ENCODE peak calls at places on chromosomes 12 and 14, in seven cellular contexts. One of them, this sample, is unnamed.

GRCh38 chr14:53327716-53328115 is 174.6 kb upstream of the DDHD1 start:
- DNase-seq in breast epithelium: no peak
- DNase-seq in HEK293T: no peak
- DNase-seq in glutamatergic neuron: no peak
- DNase-seq in activated gamma-delta T cell treated with Interleukin-2 at 50 U/mL for 16 hours: no peak
- DNase-seq in right cardiac atrium: no peak
- DNase-seq in NCI-H460: no peak
- DNase-seq in this sample: no peak

GRCh38 chr14:98408713-98409112 is 863.3 kb downstream of the BCL11B start:
- DNase-seq in right cardiac atrium: no peak
- DNase-seq in NCI-H460: no peak
- DNase-seq in breast epithelium: no peak
- DNase-seq in activated gamma-delta T cell treated with Interleukin-2 at 50 U/mL for 16 hours: no peak
- DNase-seq in HEK293T: no peak
- DNase-seq in glutamatergic neuron: no peak
- DNase-seq in this sample: no peak

GRCh38 chr12:20404576-20405346 is 36.4 kb downstream of the PDE3A start:
- DNase-seq in right cardiac atrium: peak
- DNase-seq in breast epithelium: no peak
- DNase-seq in NCI-H460: no peak
- DNase-seq in HEK293T: no peak
- DNase-seq in glutamatergic neuron: no peak
- DNase-seq in activated gamma-delta T cell treated with Interleukin-2 at 50 U/mL for 16 hours: no peak
- DNase-seq in this sample: no peak

GRCh38 chr12:131491155-131491554 is 219.7 kb upstream of the SFSWAP start:
- DNase-seq in NCI-H460: no peak
- DNase-seq in activated gamma-delta T cell treated with Interleukin-2 at 50 U/mL for 16 hours: no peak
- DNase-seq in breast epithelium: no peak
- DNase-seq in glutamatergic neuron: no peak
- DNase-seq in HEK293T: no peak
- DNase-seq in right cardiac atrium: no peak
- DNase-seq in this sample: no peak

GRCh38 chr12:119006749-119007148 is 25.4 kb downstream of the SRRM4 start:
- DNase-seq in HEK293T: no peak
- DNase-seq in NCI-H460: no peak
- DNase-seq in activated gamma-delta T cell treated with Interleukin-2 at 50 U/mL for 16 hours: no peak
- DNase-seq in breast epithelium: no peak
- DNase-seq in glutamatergic neuron: peak
- DNase-seq in right cardiac atrium: no peak
- DNase-seq in this sample: peak

GRCh38 chr12:94163850-94164249 is 15.5 kb downstream of the PLXNC1 start:
- DNase-seq in activated gamma-delta T cell treated with Interleukin-2 at 50 U/mL for 16 hours: no peak
- DNase-seq in glutamatergic neuron: no peak
- DNase-seq in breast epithelium: no peak
- DNase-seq in HEK293T: no peak
- DNase-seq in NCI-H460: no peak
- DNase-seq in right cardiac atrium: no peak
- DNase-seq in this sample: no peak

GRCh38 chr12:50066402-50066801 is 9.0 kb downstream of the ASIC1 start:
- DNase-seq in activated gamma-delta T cell treated with Interleukin-2 at 50 U/mL for 16 hours: no peak
- DNase-seq in HEK293T: no peak
- DNase-seq in breast epithelium: no peak
- DNase-seq in glutamatergic neuron: no peak
- DNase-seq in NCI-H460: no peak
- DNase-seq in right cardiac atrium: no peak
- DNase-seq in this sample: no peak

GRCh38 chr14:55881577-55882241 is 236.5 kb upstream of the PELI2 start:
- DNase-seq in HEK293T: no peak
- DNase-seq in right cardiac atrium: no peak
- DNase-seq in NCI-H460: no peak
- DNase-seq in breast epithelium: no peak
- DNase-seq in glutamatergic neuron: no peak
- DNase-seq in activated gamma-delta T cell treated with Interleukin-2 at 50 U/mL for 16 hours: no peak
- DNase-seq in this sample: no peak

GRCh38 chr12:95253386-95253785 is 35.8 kb downstream of the VEZT start:
- DNase-seq in NCI-H460: no peak
- DNase-seq in breast epithelium: no peak
- DNase-seq in glutamatergic neuron: no peak
- DNase-seq in right cardiac atrium: no peak
- DNase-seq in activated gamma-delta T cell treated with Interleukin-2 at 50 U/mL for 16 hours: no peak
- DNase-seq in HEK293T: no peak
- DNase-seq in this sample: no peak

GRCh38 chr14:99564256-99564902 is 39.6 kb downstream of the CCDC85C start:
- DNase-seq in activated gamma-delta T cell treated with Interleukin-2 at 50 U/mL for 16 hours: no peak
- DNase-seq in right cardiac atrium: peak
- DNase-seq in NCI-H460: no peak
- DNase-seq in HEK293T: no peak
- DNase-seq in glutamatergic neuron: no peak
- DNase-seq in breast epithelium: no peak
- DNase-seq in this sample: peak

GRCh38 chr14:73761621-73762355 is 47.6 kb upstream of the PNMA1 start:
- DNase-seq in activated gamma-delta T cell treated with Interleukin-2 at 50 U/mL for 16 hours: no peak
- DNase-seq in glutamatergic neuron: no peak
- DNase-seq in NCI-H460: no peak
- DNase-seq in breast epithelium: no peak
- DNase-seq in HEK293T: no peak
- DNase-seq in right cardiac atrium: no peak
- DNase-seq in this sample: no peak

GRCh38 chr12:22670762-22671161 is 45.8 kb downstream of the ETNK1 start:
- DNase-seq in glutamatergic neuron: no peak
- DNase-seq in activated gamma-delta T cell treated with Interleukin-2 at 50 U/mL for 16 hours: no peak
- DNase-seq in NCI-H460: no peak
- DNase-seq in breast epithelium: no peak
- DNase-seq in HEK293T: no peak
- DNase-seq in right cardiac atrium: no peak
- DNase-seq in this sample: no peak

GRCh38 chr12:124763594-124763979 is 100.1 kb downstream of the SCARB1 start:
- DNase-seq in NCI-H460: no peak
- DNase-seq in right cardiac atrium: peak
- DNase-seq in glutamatergic neuron: no peak
- DNase-seq in breast epithelium: no peak
- DNase-seq in HEK293T: no peak
- DNase-seq in activated gamma-delta T cell treated with Interleukin-2 at 50 U/mL for 16 hours: no peak
- DNase-seq in this sample: no peak

GRCh38 chr12:46523863-46524770 is 151.5 kb upstream of the SLC38A2 start:
- DNase-seq in right cardiac atrium: no peak
- DNase-seq in breast epithelium: no peak
- DNase-seq in glutamatergic neuron: no peak
- DNase-seq in activated gamma-delta T cell treated with Interleukin-2 at 50 U/mL for 16 hours: peak
- DNase-seq in NCI-H460: peak
- DNase-seq in HEK293T: no peak
- DNase-seq in this sample: no peak

GRCh38 chr12:57892232-57892987 is 45.9 kb upstream of the CTDSP2 start:
- DNase-seq in NCI-H460: no peak
- DNase-seq in HEK293T: no peak
- DNase-seq in right cardiac atrium: peak
- DNase-seq in glutamatergic neuron: no peak
- DNase-seq in activated gamma-delta T cell treated with Interleukin-2 at 50 U/mL for 16 hours: no peak
- DNase-seq in breast epithelium: no peak
- DNase-seq in this sample: no peak

GRCh38 chr12:128459067-128459466 is 192.1 kb downstream of the TMEM132C start:
- DNase-seq in NCI-H460: no peak
- DNase-seq in activated gamma-delta T cell treated with Interleukin-2 at 50 U/mL for 16 hours: no peak
- DNase-seq in breast epithelium: no peak
- DNase-seq in glutamatergic neuron: no peak
- DNase-seq in right cardiac atrium: no peak
- DNase-seq in HEK293T: no peak
- DNase-seq in this sample: no peak

GRCh38 chr12:70618371-70618770 is 18.9 kb downstream of the PTPRB start:
- DNase-seq in NCI-H460: no peak
- DNase-seq in breast epithelium: no peak
- DNase-seq in activated gamma-delta T cell treated with Interleukin-2 at 50 U/mL for 16 hours: no peak
- DNase-seq in right cardiac atrium: no peak
- DNase-seq in HEK293T: no peak
- DNase-seq in glutamatergic neuron: no peak
- DNase-seq in this sample: no peak

GRCh38 chr12:116303929-116304328 is 26.4 kb upstream of the MED13L start:
- DNase-seq in breast epithelium: no peak
- DNase-seq in activated gamma-delta T cell treated with Interleukin-2 at 50 U/mL for 16 hours: no peak
- DNase-seq in HEK293T: no peak
- DNase-seq in NCI-H460: no peak
- DNase-seq in right cardiac atrium: no peak
- DNase-seq in glutamatergic neuron: no peak
- DNase-seq in this sample: no peak